ENCODE peak calls at places on chromosomes 2 and 18, in nine cellular contexts. T is left lung, F is pancreas, R is uterus, U is adrenal gland, B is spleen, S is esophagus muscularis mucosa, W is neural progenitor cell, A is thoracic aorta. N is an unnamed sample.

GRCh38 chr2:23659773-23660172 is 267.1 kb downstream of the ATAD2B start:
- DNase-seq in T (peak; percentile 29), F (no peak), R (no peak), U (no peak), B (no peak), S (no peak), W (no peak), A (no peak), N (no peak)

GRCh38 chr2:28821295-28821958 is 10.8 kb downstream of the SPDYA start:
- DNase-seq in T (no peak), F (no peak), R (no peak), U (peak; percentile 65), B (no peak), S (no peak), W (peak; percentile 63), A (no peak), N (no peak)

GRCh38 chr18:39681061-39681460 is 2115.5 kb upstream of the CELF4 start:
- DNase-seq in T (no peak), F (no peak), R (no peak), U (no peak), B (no peak), S (no peak), W (no peak), A (no peak), N (no peak)

GRCh38 chr2:159795781-159796667 is 2.0 kb downstream of the CD302 start:
- DNase-seq in T (no peak), F (no peak), R (no peak), U (no peak), B (no peak), S (no peak), W (no peak), A (no peak), N (no peak)

GRCh38 chr2:109374548-109375130 is 239.1 kb downstream of the SEPTIN10 start:
- DNase-seq in T (no peak), F (no peak), R (no peak), U (peak; percentile 16), B (peak; percentile 75), S (no peak), W (no peak), A (no peak), N (no peak)

GRCh38 chr2:47028171-47028570 is 112.6 kb upstream of the MCFD2 start:
- DNase-seq in T (peak; percentile 48), F (no peak), R (no peak), U (no peak), B (no peak), S (no peak), W (no peak), A (no peak), N (peak; percentile 69)

GRCh38 chr2:235073938-235074337 is 122.1 kb downstream of the SH3BP4 start:
- DNase-seq in T (no peak), F (no peak), R (no peak), U (no peak), B (no peak), S (no peak), W (no peak), A (no peak), N (no peak)

GRCh38 chr2:176461686-176462376 is 192.6 kb downstream of the MTX2 start:
- DNase-seq in T (no peak), F (no peak), R (no peak), U (no peak), B (no peak), S (no peak), W (no peak), A (no peak), N (no peak)

GRCh38 chr2:231922945-231923344 is 3.3 kb downstream of the NPPC start:
- DNase-seq in T (no peak), F (no peak), R (no peak), U (no peak), B (peak; percentile 47), S (no peak), W (no peak), A (no peak), N (peak; percentile 2)

GRCh38 chr2:186561467-186562208 is 28.2 kb upstream of the ITGAV start:
- DNase-seq in T (no peak), F (no peak), R (no peak), U (no peak), B (no peak), S (no peak), W (no peak), A (no peak), N (no peak)

GRCh38 chr2:241540766-241541561 is 17.6 kb upstream of the BOK start:
- DNase-seq in T (peak; percentile 91), F (peak; percentile 92), R (no peak), U (peak; percentile 73), B (peak; percentile 79), S (no peak), W (peak; percentile 71), A (no peak), N (peak; percentile 46)
- H3K4me3 ChIP-seq in T (peak overlapping the region; percentile 35), F (no peak overlapping the region), R (peak overlapping the region; percentile 10), U (peak overlapping the region; percentile 3), B (peak overlapping the region; percentile 27), S (peak overlapping the region; percentile 50), W (peak overlapping the region; percentile 47), A (peak overlapping the region; percentile 68), N (peak overlapping the region; percentile 61)

GRCh38 chr2:40197121-40197520 is 254.8 kb downstream of the SLC8A1 start:
- DNase-seq in T (no peak), F (no peak), R (no peak), U (no peak), B (no peak), S (no peak), W (no peak), A (no peak), N (no peak)

GRCh38 chr2:40201425-40201824 is 250.5 kb downstream of the SLC8A1 start:
- DNase-seq in T (no peak), F (no peak), R (no peak), U (no peak), B (no peak), S (no peak), W (no peak), A (no peak), N (no peak)

GRCh38 chr2:40202798-40203400 is 249.0 kb downstream of the SLC8A1 start:
- DNase-seq in T (no peak), F (no peak), R (no peak), U (no peak), B (no peak), S (no peak), W (peak; percentile 46), A (no peak), N (no peak)

GRCh38 chr2:40199758-40200157 is 252.1 kb downstream of the SLC8A1 start:
- DNase-seq in T (no peak), F (no peak), R (no peak), U (no peak), B (no peak), S (no peak), W (no peak), A (no peak), N (no peak)

GRCh38 chr2:40200516-40200915 is 251.4 kb downstream of the SLC8A1 start:
- DNase-seq in T (no peak), F (no peak), R (no peak), U (no peak), B (no peak), S (no peak), W (no peak), A (no peak), N (no peak)
- H3K4me1 ChIP-seq in T (no peaks in the 10 kb centered on the region), F (no peaks in the 10 kb centered on the region), R (peaks cover 11% of the 10 kb centered on the region), U (no peaks in the 10 kb centered on the region), B (no peaks in the 10 kb centered on the region), S (peaks cover 44% of the 10 kb centered on the region), W (peaks cover 11% of the 10 kb centered on the region), A (no peaks in the 10 kb centered on the region), N (peaks cover 54% of the 10 kb centered on the region)

GRCh38 chr2:71460595-71461303 is 7.4 kb downstream of the DYSF start:
- DNase-seq in T (no peak), F (no peak), R (no peak), U (no peak), B (no peak), S (peak; percentile 81), W (peak; percentile 28), A (no peak), N (no peak)
- TF ChIP-seq CTCF in T (peak; percentile 36), F (no peak), R (peak; percentile 24), U (peak; percentile 31), B (peak; percentile 48), S (peak; percentile 28), W (peak; percentile 72), A (no peak), N (peak; percentile 73)

DNA sequence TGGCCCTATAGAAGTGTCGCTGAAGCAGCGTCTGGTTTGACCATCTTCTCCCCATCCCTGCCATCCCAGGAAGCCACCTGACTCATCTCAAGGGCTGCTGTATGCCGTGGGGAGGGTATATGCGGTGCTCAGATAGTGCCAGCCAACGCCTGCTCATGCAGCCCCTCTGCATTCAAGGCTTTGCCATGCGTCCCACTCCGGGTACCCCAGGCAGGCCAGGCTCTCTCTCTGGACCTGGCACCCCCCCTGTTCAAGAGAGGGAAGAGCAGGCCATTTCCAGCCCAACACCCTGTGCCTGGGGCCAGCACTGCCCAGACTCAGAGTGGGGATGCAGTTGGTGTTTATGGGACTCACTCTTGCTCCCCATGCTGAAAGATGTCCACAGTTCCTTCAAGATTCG is 130.0 kb downstream of the GLI2 start:
- DNase-seq in T (peak; percentile 45), F (no peak), R (no peak), U (no peak), B (peak; percentile 44), S (no peak), W (no peak), A (no peak), N (no peak)
- H3K4me3 ChIP-seq in T (no peak overlapping the region), F (no peak overlapping the region), R (no peak overlapping the region), U (no peak overlapping the region), B (no peak overlapping the region), S (no peak overlapping the region), W (no peak overlapping the region), A (no peak overlapping the region), N (no peak overlapping the region)

DNA sequence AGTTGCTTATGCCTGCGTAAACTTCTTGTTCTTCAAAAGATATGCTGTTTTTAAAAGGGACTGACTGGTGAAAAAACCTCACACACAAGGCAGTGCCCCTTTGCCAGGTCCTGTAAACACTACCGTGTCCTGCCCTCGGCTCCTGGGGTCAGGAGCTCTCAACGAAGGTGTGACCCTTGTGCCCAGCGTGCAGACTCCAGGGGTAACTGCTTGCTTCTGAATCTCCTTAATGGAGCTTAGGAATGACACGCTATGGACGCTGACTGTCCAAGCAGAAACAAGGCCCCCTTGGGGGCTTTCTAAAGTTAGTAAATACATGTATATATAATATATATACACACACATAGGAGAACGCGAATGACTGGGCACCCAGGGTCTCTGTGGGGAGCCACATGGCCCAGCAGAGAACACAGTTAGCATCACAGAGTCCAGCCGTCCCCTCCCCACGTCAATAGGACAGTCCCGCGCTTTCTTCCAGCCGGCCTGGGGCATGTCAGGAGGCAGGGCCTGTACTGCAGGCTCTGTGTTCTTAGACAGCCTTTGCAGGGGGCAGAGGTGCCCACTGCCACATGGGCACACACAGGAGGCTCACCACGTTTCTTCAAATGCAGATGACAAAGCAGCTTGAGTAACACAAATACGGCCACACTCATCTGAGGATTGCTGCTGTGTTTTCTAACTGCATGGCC is 96.1 kb downstream of the HDAC4 start:
- DNase-seq in T (no peak), F (peak; percentile 31), R (peak; percentile 12), U (no peak), B (peak; percentile 66), S (no peak), W (no peak), A (no peak), N (no peak)
- H3K4me1 ChIP-seq in T (no peaks in the 10 kb centered on the region), F (peaks cover 21% of the 10 kb centered on the region), R (peaks cover 17% of the 10 kb centered on the region), U (peaks cover 86% of the 10 kb centered on the region), B (peaks cover 33% of the 10 kb centered on the region), S (peaks cover 97% of the 10 kb centered on the region), W (peaks cover 40% of the 10 kb centered on the region), A (peaks cover 10% of the 10 kb centered on the region), N (peaks cover 98% of the 10 kb centered on the region)

N was measured in left ventricle myocardium inferior.